ENCODE peak calls at places on chromosomes 6 and 20, in four cellular contexts. E is fibroblast of mammary gland, M is lower lobe of right lung, P is HL-60. J is an unnamed sample.

GRCh38 chr6:118787746-118788419 is 106.1 kb upstream of the ASF1A start:
- DNase-seq in M (peak), P (no peak), E (peak), J (no peak)

GRCh38 chr6:23170044-23170443 is 600.7 kb downstream of the HDGFL1 start:
- DNase-seq in P (no peak), E (no peak), M (no peak), J (no peak)

GRCh38 chr20:4060054-4060795 is 44.9 kb upstream of the RNF24 start:
- DNase-seq in E (peak), M (peak), P (peak), J (no peak)

GRCh38 chr6:31175961-31176360 is 5.5 kb upstream of the POU5F1 start:
- DNase-seq in E (peak), P (no peak), M (no peak), J (no peak)

GRCh38 chr6:48564036-48564820 is 453.2 kb upstream of the PTCHD4 start:
- DNase-seq in E (no peak), P (no peak), M (no peak), J (no peak)

GRCh38 chr6:25652007-25652515 is at the start of gene SCGN:
- DNase-seq in M (peak), E (peak), P (peak), J (peak)

GRCh38 chr20:40563296-40563950 is 125.6 kb downstream of the MAFB start:
- DNase-seq in M (peak), P (no peak), E (peak), J (no peak)

GRCh38 chr6:140394141-140394540 is 1019.7 kb upstream of the CITED2 start:
- DNase-seq in M (no peak), E (no peak), P (no peak), J (no peak)

GRCh38 chr6:118659513-118660217 is 8.3 kb upstream of the CEP85L start:
- DNase-seq in M (no peak), E (no peak), P (no peak), J (no peak)

GRCh38 chr6:140043357-140043756 is 668.9 kb upstream of the CITED2 start:
- DNase-seq in M (no peak), E (peak), P (peak), J (no peak)

GRCh38 chr6:79353226-79353625 is 118.7 kb upstream of the HMGN3 start:
- DNase-seq in M (no peak), P (no peak), E (peak), J (no peak)

GRCh38 chr20:41393705-41394066 is 27.1 kb upstream of the EMILIN3 start:
- DNase-seq in E (no peak), M (peak), P (no peak), J (no peak)

GRCh38 chr6:119201486-119201885 is 123.0 kb upstream of the FAM184A start:
- DNase-seq in M (no peak), E (no peak), P (no peak), J (no peak)

GRCh38 chr6:153862139-153862538 is 176.9 kb upstream of the OPRM1 start:
- DNase-seq in P (no peak), E (no peak), M (no peak), J (no peak)

GRCh38 chr6:50791900-50792508 is 26.7 kb upstream of the TFAP2B start:
- DNase-seq in E (peak), M (no peak), P (peak), J (no peak)

GRCh38 chr20:58246346-58246745 is 17.9 kb upstream of the ANKRD60 start:
- DNase-seq in P (peak), M (no peak), E (no peak), J (no peak)

GRCh38 chr6:89818977-89819335 is 638 bp downstream of the MDN1 start:
- DNase-seq in P (peak), E (peak), M (no peak), J (no peak)

GRCh38 chr6:4778086-4778485 is 1.9 kb downstream of the CDYL start:
- DNase-seq in P (no peak), M (no peak), E (peak), J (no peak)

GRCh38 chr6:3356056-3356823 is 97.5 kb downstream of the PSMG4 start:
- DNase-seq in E (peak), M (peak), P (peak), J (no peak)

DNA sequence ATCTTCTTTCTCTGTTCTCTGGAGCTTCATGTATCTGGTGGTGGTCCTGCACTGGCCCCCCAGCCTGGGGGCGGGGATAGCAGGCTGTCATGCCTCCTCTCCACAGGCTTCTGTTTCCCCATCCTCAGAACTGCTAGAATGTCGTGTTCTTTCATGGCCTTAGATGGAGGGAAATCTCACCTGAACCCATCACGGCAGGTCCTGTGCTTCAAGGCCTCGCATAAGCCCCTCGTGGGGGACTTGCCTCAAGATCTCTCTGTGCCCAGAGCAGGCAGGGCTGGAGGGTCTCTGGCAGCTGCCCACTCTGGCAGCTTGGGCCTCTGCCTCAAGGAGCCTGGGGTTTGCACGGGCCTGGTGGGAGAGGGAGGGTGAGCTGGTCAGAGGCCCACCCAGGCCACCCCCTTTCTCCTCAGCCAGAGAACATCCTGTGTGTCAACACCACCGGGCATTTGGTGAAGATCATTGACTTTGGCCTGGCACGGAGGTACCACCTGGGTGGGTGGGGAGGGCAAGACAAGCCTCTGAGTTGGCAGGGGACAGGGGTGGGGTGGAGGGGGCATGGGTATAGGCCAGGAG is 11.3 kb downstream of the MYLK2 start:
- DNase-seq in P (no peak), E (no peak), M (no peak), J (no peak)
- TF ChIP-seq CTCF in P (no peak), E (no peak), M (no peak), J (no peak)

GRCh38 chr20:38115205-38115604 is 49.9 kb downstream of the TGM2 start:
- DNase-seq in E (no peak), P (no peak), M (no peak), J (no peak)
- TF ChIP-seq CTCF in E (peak), P (no peak), M (no peak), J (peak)

DNA sequence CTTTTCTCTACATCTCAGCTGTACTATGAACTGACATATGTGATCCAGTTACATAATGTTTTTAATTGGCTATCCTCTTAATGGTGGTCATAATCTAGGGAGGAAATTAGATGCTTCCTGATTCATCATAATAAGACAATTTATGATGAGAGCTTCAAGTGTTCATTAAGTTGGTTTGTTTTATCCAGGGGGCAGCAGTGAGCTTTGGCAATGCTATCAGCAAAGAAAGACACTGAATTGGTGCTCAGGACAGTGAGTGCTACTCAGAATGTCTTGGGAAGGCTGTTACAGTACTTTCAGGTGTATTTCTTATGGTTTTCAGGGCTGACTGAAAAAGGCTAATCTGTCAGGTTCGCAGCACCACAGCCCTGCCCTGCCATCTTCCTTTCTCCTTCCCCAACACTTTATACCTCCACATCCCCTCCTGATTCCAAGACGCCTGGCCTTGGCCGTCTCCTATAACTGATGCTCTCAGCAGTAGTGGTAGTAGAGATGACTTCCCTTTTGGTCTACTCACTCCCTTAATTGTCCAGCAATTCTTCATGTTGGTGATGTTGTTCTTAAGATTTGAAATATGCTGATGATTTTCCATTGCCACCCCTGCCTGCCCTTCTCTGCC is 67.0 kb upstream of the TNFAIP3 start:
- DNase-seq in M (no peak), E (peak), P (peak), J (no peak)
- TF ChIP-seq CTCF in M (peak), E (peak), P (peak), J (peak)

GRCh38 chr6:14277405-14277930 is 159.9 kb downstream of the CD83 start:
- DNase-seq in E (no peak), M (no peak), P (no peak), J (no peak)
- TF ChIP-seq CTCF in E (no peak), M (no peak), P (no peak), J (no peak)

DNA sequence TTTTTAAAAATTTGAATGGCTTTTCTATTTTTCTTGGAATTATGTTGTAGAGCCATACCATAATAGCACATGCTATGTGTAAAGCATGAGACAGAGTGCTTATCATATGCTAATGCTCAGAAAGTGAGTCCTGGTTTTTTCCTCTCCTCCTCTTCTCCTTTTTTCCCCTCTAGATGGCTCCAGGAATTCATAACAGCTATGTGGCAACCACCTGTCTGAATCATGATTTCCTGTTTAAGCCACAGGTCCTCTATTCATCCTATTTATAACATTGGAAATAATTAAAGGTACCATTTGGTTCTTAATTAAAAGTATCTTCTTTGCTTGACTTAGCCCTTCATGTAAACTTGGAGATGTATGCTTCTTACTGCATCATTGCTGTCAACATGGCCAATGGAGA is 260.0 kb upstream of the MAP3K7 start:
- DNase-seq in M (no peak), E (no peak), P (no peak), J (no peak)
- TF ChIP-seq CTCF in M (no peak), E (no peak), P (no peak), J (no peak)

DNA sequence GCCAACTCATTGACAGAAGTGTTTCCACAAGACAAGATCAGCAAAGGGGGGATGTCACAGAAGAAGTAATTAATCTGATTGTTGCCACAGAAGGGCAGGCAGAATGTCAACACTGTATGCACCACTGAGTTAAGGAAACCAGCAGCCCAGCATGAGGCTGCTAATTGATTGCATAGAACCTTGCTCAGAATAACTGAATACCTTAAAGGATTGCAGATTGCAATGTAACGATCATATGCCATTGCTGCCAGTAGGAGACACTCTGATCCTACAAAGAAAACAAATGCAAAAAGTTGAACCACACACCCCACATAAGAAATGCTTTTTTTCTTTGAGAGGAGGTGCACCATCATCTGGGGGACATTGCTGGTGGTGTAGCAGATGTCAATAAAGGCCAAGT is 13.1 kb downstream of the OR5V1 start:
- DNase-seq in E (no peak), P (no peak), M (no peak), J (no peak)
- TF ChIP-seq CTCF in E (no peak), P (no peak), M (no peak), J (no peak)

DNA sequence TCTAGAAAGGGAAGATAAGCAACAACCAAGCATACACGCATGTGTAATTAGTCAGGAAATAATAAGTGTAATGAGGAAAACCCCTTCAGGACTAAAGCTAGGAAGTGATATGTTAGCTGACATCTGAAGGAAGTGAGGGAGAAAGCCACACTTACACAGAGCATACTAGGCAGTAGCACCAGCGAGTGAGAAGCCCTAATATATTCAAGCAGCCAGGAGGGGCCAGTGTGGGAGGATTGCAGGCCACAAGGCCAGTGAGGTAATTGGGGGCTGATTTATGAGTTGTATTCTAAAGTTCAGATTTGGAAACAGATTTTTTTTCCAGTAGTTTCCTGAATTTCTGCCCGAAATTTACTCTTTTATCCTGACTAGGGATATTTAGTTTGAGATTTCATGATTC is 356.6 kb upstream of the HSF2 start:
- DNase-seq in P (no peak), M (no peak), E (peak), J (no peak)
- TF ChIP-seq CTCF in P (no peak), M (no peak), E (no peak), J (no peak)

GRCh38 chr20:7031222-7031621 is 263.7 kb downstream of the BMP2 start:
- DNase-seq in E (no peak), M (no peak), P (peak), J (no peak)
- TF ChIP-seq CTCF in E (peak), M (peak), P (peak), J (peak)

DNA sequence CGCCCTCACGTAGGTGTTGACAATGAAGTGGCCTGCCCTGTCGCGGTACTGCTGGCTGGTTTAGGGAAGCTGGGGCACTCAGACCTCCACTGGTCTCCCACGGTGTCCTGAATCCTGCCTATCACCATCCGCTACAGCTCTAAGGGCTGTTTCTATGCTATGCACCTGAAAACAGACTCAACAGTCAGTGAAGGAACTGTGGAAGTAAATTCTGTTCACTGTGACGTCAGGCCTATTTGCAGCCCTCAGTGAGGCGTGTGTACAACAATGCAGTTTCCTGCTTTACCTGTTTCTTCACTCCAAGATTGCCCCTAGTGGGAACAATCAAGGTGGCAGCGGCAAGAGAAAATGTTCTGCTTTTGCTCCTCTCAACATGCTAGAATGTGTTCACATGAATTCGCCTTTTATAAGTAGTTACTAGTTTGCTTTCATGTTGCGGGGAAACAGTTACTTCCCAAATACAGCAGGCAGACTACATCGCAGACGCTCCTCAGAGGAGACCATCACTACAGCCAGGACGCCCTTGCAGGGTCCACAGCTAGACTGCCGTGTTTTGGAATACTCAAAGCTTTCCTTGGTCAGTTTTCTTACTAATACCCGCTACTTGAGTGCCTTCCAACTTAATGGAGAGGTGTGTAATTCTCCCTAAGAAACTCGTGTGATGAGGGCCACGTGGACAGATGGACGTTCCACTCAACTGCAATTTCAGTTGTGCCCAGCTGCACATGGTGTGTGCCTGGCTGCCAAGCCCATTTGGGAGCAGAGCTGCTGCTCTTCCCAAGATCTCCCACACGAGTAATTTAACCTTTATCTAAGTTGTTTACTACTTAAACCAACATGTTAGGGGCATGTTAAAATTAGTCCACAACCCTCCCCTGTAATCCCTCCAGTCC is 25.4 kb downstream of the DIDO1 start:
- DNase-seq in M (no peak), P (no peak), E (no peak), J (no peak)
- TF ChIP-seq CTCF in M (no peak), P (no peak), E (no peak), J (no peak)

J was measured in chondrocyte.